ENCODE peak calls at places on chromosome 15, in seven cellular contexts. A, S, M, P, J, F and E are unnamed samples.
A peak's percentile ranks its signal among the peaks of the same experiment; 100 is the strongest.

GRCh38 chr15:39743611-39744010 is 39.0 kb downstream of the FSIP1 start:
- DNase-seq in S (no peak), J (no peak), M (peak; percentile 14), F (no peak), A (no peak), P (no peak), E (no peak)

GRCh38 chr15:100131321-100132224 is 210.2 kb downstream of the ADAMTS17 start:
- DNase-seq in A (no peak), S (no peak), M (peak; percentile 58), J (peak; percentile 69), P (peak; percentile 41), F (peak; percentile 41), E (peak; percentile 54)

GRCh38 chr15:80727596-80727995 is 32.5 kb downstream of the ABHD17C start:
- DNase-seq in S (no peak), J (no peak), A (no peak), F (no peak), P (no peak), M (no peak), E (no peak)

GRCh38 chr15:51830279-51830806 is 890 bp downstream of the TMOD3 start:
- DNase-seq in P (no peak), S (no peak), F (peak; percentile 50), A (no peak), M (peak; percentile 9), J (no peak), E (peak; percentile 24)

GRCh38 chr15:29920515-29920914 is 98.2 kb upstream of the TJP1 start:
- DNase-seq in A (no peak), S (no peak), P (no peak), F (peak; percentile 60), M (no peak), J (peak; percentile 73), E (no peak)

GRCh38 chr15:39028069-39028468 is 463.5 kb upstream of the RASGRP1 start:
- DNase-seq in F (no peak), J (peak; percentile 2), M (peak; percentile 59), A (no peak), S (no peak), P (no peak), E (no peak)

GRCh38 chr15:67914537-67915373 is 74.9 kb upstream of the RNU6-1 start:
- DNase-seq in M (peak; percentile 16), S (no peak), J (peak; percentile 60), F (peak; percentile 74), A (peak; percentile 18), P (peak; percentile 46), E (no peak)

GRCh38 chr15:80836991-80837390 is 57.8 kb downstream of the CEMIP start:
- DNase-seq in J (no peak), P (no peak), F (no peak), S (no peak), M (no peak), A (no peak), E (no peak)

GRCh38 chr15:91021516-91022074 is 799 bp downstream of the VPS33B start:
- DNase-seq in F (no peak), J (no peak), A (no peak), S (no peak), P (no peak), M (peak; percentile 2), E (no peak)

GRCh38 chr15:87874896-87875661 is 381.5 kb downstream of the NTRK3 start:
- DNase-seq in S (peak; percentile 78), A (no peak), J (no peak), M (no peak), P (peak; percentile 18), F (no peak), E (no peak)

GRCh38 chr15:94584833-94585244 is 353.5 kb downstream of the MCTP2 start:
- DNase-seq in F (no peak), J (no peak), S (no peak), M (peak; percentile 1), P (no peak), A (no peak), E (peak; percentile 28)

GRCh38 chr15:61796056-61796455 is 264.2 kb downstream of the VPS13C start:
- DNase-seq in S (no peak), J (no peak), P (no peak), F (no peak), M (peak; percentile 1), A (no peak), E (no peak)

GRCh38 chr15:45184562-45185041 is 3.2 kb downstream of the SHF start:
- DNase-seq in A (no peak), S (no peak), F (no peak), J (no peak), M (no peak), P (no peak), E (no peak)

GRCh38 chr15:68354923-68355322 is 77.0 kb downstream of the ITGA11 start:
- DNase-seq in F (no peak), A (no peak), P (no peak), J (peak; percentile 76), S (peak; percentile 96), M (peak; percentile 90), E (no peak)

GRCh38 chr15:85580914-85581313 is 200.5 kb downstream of the AKAP13 start:
- DNase-seq in S (no peak), F (peak; percentile 83), A (no peak), J (no peak), M (no peak), P (peak; percentile 52), E (no peak)

GRCh38 chr15:67361100-67361499 is 106.5 kb downstream of the IQCH start:
- DNase-seq in S (no peak), J (no peak), P (no peak), M (no peak), F (no peak), A (no peak), E (no peak)

GRCh38 chr15:55279746-55280351 is 9.8 kb downstream of the RAB27A start:
- DNase-seq in P (peak; percentile 28), A (no peak), J (peak; percentile 23), M (peak; percentile 92), F (no peak), S (peak; percentile 80), E (peak; percentile 52)

GRCh38 chr15:92636401-92636949 is 19.1 kb downstream of the FAM174B start:
- DNase-seq in F (peak; percentile 21), J (no peak), S (no peak), A (no peak), M (no peak), P (peak; percentile 19), E (no peak)

GRCh38 chr15:75237316-75237982 is 20.7 kb upstream of the GOLGA6C start:
- DNase-seq in F (no peak), M (no peak), J (no peak), S (no peak), P (peak; percentile 9), A (no peak), E (no peak)

GRCh38 chr15:83114856-83115255 is 7.4 kb downstream of the TM6SF1 start:
- DNase-seq in F (no peak), J (no peak), S (no peak), M (no peak), P (no peak), A (no peak), E (no peak)

GRCh38 chr15:62758126-62758951 is 284.2 kb upstream of the TPM1 start:
- DNase-seq in M (peak; percentile 77), A (no peak), P (peak; percentile 33), J (peak; percentile 31), F (peak; percentile 49), S (peak; percentile 88), E (no peak)

GRCh38 chr15:28269097-28269496 is 52.9 kb downstream of the HERC2 start:
- DNase-seq in F (no peak), M (no peak), S (no peak), A (no peak), J (no peak), P (no peak), E (no peak)

GRCh38 chr15:51856714-51857380 is 27.4 kb downstream of the TMOD3 start:
- DNase-seq in F (no peak), J (no peak), M (no peak), A (no peak), P (no peak), S (no peak), E (no peak)

GRCh38 chr15:70474682-70475438 is 288.5 kb downstream of the UACA start:
- DNase-seq in J (peak; percentile 90), S (peak; percentile 99), P (no peak), F (peak; percentile 93), A (no peak), M (peak; percentile 88), E (no peak)
- TF ChIP-seq CTCF in J (no peak), S (no peak), P (no peak), F (no peak), A (no peak), M (no peak), E (no peak)

GRCh38 chr15:69595009-69595825 is 142.6 kb downstream of the RPLP1 start:
- DNase-seq in P (peak; percentile 75), F (peak; percentile 80), S (no peak), A (no peak), M (no peak), J (no peak), E (no peak)
- TF ChIP-seq CTCF in P (no peak), F (no peak), S (no peak), A (no peak), M (no peak), J (no peak), E (no peak)

GRCh38 chr15:101254157-101255065 is 2.6 kb upstream of the CHSY1 start:
- DNase-seq in P (no peak), J (no peak), A (no peak), S (no peak), M (no peak), F (no peak), E (no peak)

GRCh38 chr15:101258238-101259144 is 6.6 kb upstream of the CHSY1 start:
- DNase-seq in P (peak; percentile 53), J (peak; percentile 61), S (no peak), M (peak; percentile 66), F (peak; percentile 71), A (no peak), E (peak; percentile 48)

GRCh38 chr15:101255615-101256350 is 3.9 kb upstream of the CHSY1 start:
- DNase-seq in J (no peak), S (no peak), M (peak; percentile 87), A (no peak), F (no peak), P (peak; percentile 46), E (no peak)

GRCh38 chr15:101255066-101255415 is 3.2 kb upstream of the CHSY1 start:
- DNase-seq in F (no peak), M (no peak), S (no peak), J (no peak), P (no peak), A (no peak), E (no peak)

GRCh38 chr15:101256756-101257155 is 4.9 kb upstream of the CHSY1 start:
- DNase-seq in S (no peak), P (no peak), A (no peak), F (no peak), J (no peak), M (no peak), E (no peak)
- TF ChIP-seq CTCF in S (no peak), P (no peak), A (peak; percentile 31), F (no peak), J (no peak), M (peak; percentile 59), E (peak; percentile 53)

DNA sequence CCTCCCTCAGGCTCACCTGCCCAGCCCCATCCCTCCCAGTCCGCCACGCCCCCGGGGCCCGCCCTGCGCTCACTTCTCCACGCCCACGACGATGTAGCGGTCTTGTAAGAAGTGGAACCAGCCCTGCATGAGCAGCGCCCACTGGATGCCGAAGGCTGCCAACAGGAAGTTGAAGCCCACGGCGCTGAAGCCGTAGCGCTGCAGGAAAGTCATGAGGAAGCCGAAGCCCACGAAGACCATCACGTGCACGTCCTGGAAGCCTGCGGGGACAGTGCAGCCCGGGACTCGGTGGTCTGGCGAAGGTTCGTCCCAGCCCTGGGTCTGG is 9.7 kb downstream of the RHCG start:
- DNase-seq in S (no peak), A (no peak), J (no peak), M (no peak), F (no peak), P (no peak), E (peak; percentile 69)
- TF ChIP-seq CTCF in S (no peak), A (no peak), J (no peak), M (no peak), F (no peak), P (no peak), E (no peak)